ENCODE peak calls at places on chromosomes 11 and 22, in seven cellular contexts. Y is H1, E is T follicular helper cell, R is posterior cingulate gyrus, K is hypothalamus, F is left ventricle myocardium inferior, O is GM23338. C is an unnamed sample.
A peak's percentile ranks its signal among the peaks of the same experiment; 100 is the strongest.

GRCh38 chr11:130726234-130726559 is 190.1 kb downstream of the SNX19 start:
- DNase-seq in K (no peak), O (no peak), R (no peak), F (no peak), Y (no peak), E (no peak), C (no peak)

GRCh38 chr22:32644252-32645100 is 157.0 kb upstream of the TIMP3 start:
- DNase-seq in F (peak; percentile 54), E (no peak), K (no peak), O (peak; percentile 36), R (no peak), Y (no peak), C (no peak)

GRCh38 chr22:22753526-22754267 is 109.3 kb downstream of the GGTLC2 start:
- DNase-seq in R (peak; percentile 42), F (no peak), K (no peak), E (peak; percentile 71), O (peak; percentile 86), Y (no peak), C (peak; percentile 90)

GRCh38 chr11:72970557-72971118 is 156.4 kb downstream of the ATG16L2 start:
- DNase-seq in K (no peak), E (no peak), F (no peak), O (no peak), R (no peak), Y (no peak), C (no peak)

GRCh38 chr11:107619926-107620325 is 29.0 kb downstream of the ELMOD1 start:
- DNase-seq in K (no peak), R (no peak), F (no peak), O (no peak), E (no peak), Y (no peak), C (no peak)

GRCh38 chr11:134541355-134541754 is 129.3 kb upstream of the B3GAT1 start:
- DNase-seq in O (no peak), Y (no peak), R (no peak), F (no peak), K (no peak), E (no peak), C (no peak)

GRCh38 chr11:3138178-3139085 is 26.7 kb downstream of the OSBPL5 start:
- DNase-seq in F (peak; percentile 16), K (no peak), R (no peak), O (no peak), E (no peak), Y (no peak), C (peak; percentile 83)

GRCh38 chr11:126318642-126319373 is 14.9 kb downstream of the DCPS start:
- DNase-seq in O (no peak), R (no peak), E (no peak), Y (no peak), F (peak; percentile 44), K (no peak), C (no peak)

GRCh38 chr11:24226606-24227005 is 270.2 kb upstream of the LUZP2 start:
- DNase-seq in F (no peak), R (no peak), O (no peak), E (no peak), Y (no peak), K (no peak), C (no peak)

GRCh38 chr11:94023856-94024255 is 2.7 kb downstream of the HEPHL1 start:
- DNase-seq in F (no peak), Y (no peak), O (no peak), E (no peak), K (no peak), R (no peak), C (no peak)

GRCh38 chr22:17851754-17852153 is 77.5 kb upstream of the BID start:
- DNase-seq in F (peak; percentile 74), K (no peak), Y (no peak), R (no peak), O (no peak), E (no peak), C (no peak)

GRCh38 chr11:65911682-65912568 is 6.9 kb downstream of the C11orf68 start:
- DNase-seq in O (peak; percentile 84), K (no peak), F (peak; percentile 48), Y (no peak), R (no peak), E (no peak), C (peak; percentile 72)

GRCh38 chr22:27456696-27457503 is 344.7 kb downstream of the MN1 start:
- DNase-seq in R (no peak), Y (no peak), E (no peak), K (no peak), O (no peak), F (no peak), C (no peak)

GRCh38 chr11:117986981-117987495 is 844 bp downstream of the IL10RA start:
- DNase-seq in R (no peak), F (no peak), E (peak; percentile 53), O (no peak), K (no peak), Y (no peak), C (no peak)

GRCh38 chr11:1411301-1411700 is 21.6 kb downstream of the BRSK2 start:
- DNase-seq in E (no peak), R (no peak), Y (no peak), K (no peak), F (no peak), O (no peak), C (no peak)

GRCh38 chr11:12113294-12113693 is 2.9 kb downstream of the MICAL2 start:
- DNase-seq in E (no peak), F (no peak), K (no peak), Y (no peak), O (no peak), R (no peak), C (no peak)

GRCh38 chr11:123233280-123233977 is 38.4 kb upstream of the CLMP start:
- DNase-seq in E (no peak), Y (no peak), O (no peak), F (no peak), R (no peak), K (no peak), C (no peak)

GRCh38 chr11:12986194-12986898 is 22.8 kb upstream of the RASSF10 start:
- DNase-seq in O (no peak), K (no peak), E (no peak), Y (no peak), F (no peak), R (no peak), C (no peak)

GRCh38 chr11:111018571-111018970 is 227.0 kb upstream of the POU2AF2 start:
- DNase-seq in Y (no peak), K (no peak), O (no peak), E (no peak), F (no peak), R (no peak), C (no peak)

GRCh38 chr11:93740031-93740801 is 1.1 kb downstream of the TAF1D start:
- DNase-seq in R (no peak), E (peak; percentile 6), F (no peak), O (peak; percentile 70), K (no peak), Y (no peak), C (no peak)

GRCh38 chr11:111629499-111629898 is 27.2 kb downstream of the SIK2 start:
- DNase-seq in F (no peak), K (no peak), E (no peak), Y (no peak), O (no peak), R (no peak), C (no peak)

GRCh38 chr11:69094915-69095290 is 46.2 kb downstream of the TPCN2 start:
- DNase-seq in E (no peak), F (no peak), R (no peak), O (no peak), K (no peak), Y (no peak), C (no peak)

GRCh38 chr11:9347100-9347499 is 32.7 kb upstream of the TMEM41B start:
- DNase-seq in R (no peak), O (peak; percentile 33), Y (no peak), E (no peak), K (no peak), F (no peak), C (no peak)

GRCh38 chr11:112195906-112196305 is 20.6 kb downstream of the BCO2 start:
- DNase-seq in E (no peak), R (no peak), K (no peak), O (no peak), F (no peak), Y (no peak), C (no peak)

GRCh38 chr11:117606211-117606610 is 190.8 kb downstream of the DSCAML1 start:
- DNase-seq in R (no peak), F (no peak), Y (no peak), K (no peak), E (no peak), O (peak; percentile 46), C (no peak)

GRCh38 chr11:111540114-111540920 is at the start of gene LAYN:
- DNase-seq in K (peak; percentile 63), F (peak; percentile 46), Y (no peak), E (no peak), R (peak; percentile 63), O (peak; percentile 81), C (peak; percentile 88)

GRCh38 chr11:35714882-35715612 is 52.5 kb downstream of the TRIM44 start:
- DNase-seq in R (no peak), O (no peak), F (no peak), Y (no peak), E (no peak), K (no peak), C (no peak)